ENCODE peak calls at places on chromosomes 1 and 21, in four cellular contexts. V is lung, I is endodermal cell, K is lower lobe of right lung. P is an unnamed sample.

GRCh38 chr1:2314297-2314802 is 77.0 kb downstream of the MORN1 start:
- DNase-seq in V (peak), I (peak), K (peak), P (no peak)

GRCh38 chr1:74505133-74505532 is 7.3 kb downstream of the LRRC53 start:
- DNase-seq in V (no peak), I (no peak), K (no peak), P (no peak)

GRCh38 chr1:26575350-26575747 is 45.8 kb downstream of the RPS6KA1 start:
- DNase-seq in V (no peak), I (no peak), K (no peak), P (no peak)

GRCh38 chr1:182080040-182080439 is 18.5 kb upstream of the ZNF648 start:
- DNase-seq in V (no peak), I (no peak), K (no peak), P (no peak)

GRCh38 chr1:203638076-203638475 is 11.4 kb downstream of the ATP2B4 start:
- DNase-seq in V (no peak), I (no peak), K (no peak), P (no peak)

GRCh38 chr1:17615157-17615556 is 75.7 kb downstream of the ARHGEF10L start:
- DNase-seq in V (no peak), I (no peak), K (no peak), P (no peak)

GRCh38 chr1:10525208-10525607 is 50.5 kb downstream of the PEX14 start:
- DNase-seq in V (no peak), I (no peak), K (no peak), P (no peak)

GRCh38 chr21:46097826-46098286 is at the start of gene COL6A2:
- DNase-seq in V (peak), I (peak), K (peak), P (no peak)

GRCh38 chr1:10851024-10852013 is 54.9 kb upstream of the CASZ1 start:
- DNase-seq in V (no peak), I (no peak), K (no peak), P (no peak)

GRCh38 chr21:35933466-35933865 is 126.9 kb downstream of the SETD4 start:
- DNase-seq in V (peak), I (peak), K (no peak), P (peak)

GRCh38 chr1:237316352-237316751 is 274.4 kb downstream of the RYR2 start:
- DNase-seq in V (no peak), I (no peak), K (no peak), P (no peak)

GRCh38 chr21:45869121-45870007 is 112.2 kb upstream of the COL6A1 start:
- DNase-seq in V (no peak), I (peak), K (peak), P (no peak)

GRCh38 chr1:111886741-111887140 is 102.7 kb downstream of the KCND3 start:
- DNase-seq in V (no peak), I (no peak), K (no peak), P (no peak)

GRCh38 chr1:178864326-178864725 is 6.6 kb downstream of the ANGPTL1 start:
- DNase-seq in V (no peak), I (no peak), K (no peak), P (no peak)

GRCh38 chr21:32826317-32827167 is 55.0 kb upstream of the PAXBP1 start:
- DNase-seq in V (no peak), I (peak), K (no peak), P (no peak)

GRCh38 chr1:177645491-177645890 is 324.4 kb downstream of the SEC16B start:
- DNase-seq in V (no peak), I (no peak), K (no peak), P (no peak)

GRCh38 chr1:203625623-203626189 is 926 bp upstream of the ATP2B4 start:
- DNase-seq in V (peak), I (no peak), K (no peak), P (no peak)

GRCh38 chr1:84603941-84604830 is 29.9 kb upstream of the CTBS start:
- DNase-seq in V (no peak), I (peak), K (no peak), P (peak)

GRCh38 chr1:204928671-204929486 is 58.2 kb downstream of the NFASC start:
- DNase-seq in V (no peak), I (peak), K (no peak), P (no peak)

GRCh38 chr1:3453203-3453761 is 1.2 kb upstream of the ARHGEF16 start:
- DNase-seq in V (peak), I (peak), K (peak), P (peak)

GRCh38 chr1:5664906-5665875 is 327.0 kb downstream of the NPHP4 start:
- DNase-seq in V (no peak), I (peak), K (no peak), P (no peak)

GRCh38 chr1:22922640-22923039 is 50.0 kb downstream of the LACTBL1 start:
- DNase-seq in V (no peak), I (no peak), K (no peak), P (no peak)

GRCh38 chr1:247047260-247047659 is 31.4 kb downstream of the ZNF670 start:
- DNase-seq in V (no peak), I (no peak), K (no peak), P (no peak)

GRCh38 chr1:38696371-38696770 is 163.2 kb downstream of the RRAGC start:
- DNase-seq in V (no peak), I (no peak), K (no peak), P (no peak)

GRCh38 chr1:208336136-208336535 is 92.0 kb upstream of the PLXNA2 start:
- DNase-seq in V (no peak), I (no peak), K (no peak), P (no peak)

GRCh38 chr1:245229051-245229450 is 74.3 kb downstream of the KIF26B start:
- DNase-seq in V (no peak), I (no peak), K (no peak), P (no peak)

GRCh38 chr1:164768045-164768402 is 209.0 kb downstream of the PBX1 start:
- DNase-seq in V (no peak), I (no peak), K (no peak), P (no peak)

GRCh38 chr1:173946380-173946921 is 29.3 kb upstream of the SERPINC1 start:
- DNase-seq in V (no peak), I (no peak), K (no peak), P (no peak)

GRCh38 chr1:174953657-174954435 is 45.9 kb upstream of the CACYBP start:
- DNase-seq in V (no peak), I (no peak), K (no peak), P (no peak)

DNA sequence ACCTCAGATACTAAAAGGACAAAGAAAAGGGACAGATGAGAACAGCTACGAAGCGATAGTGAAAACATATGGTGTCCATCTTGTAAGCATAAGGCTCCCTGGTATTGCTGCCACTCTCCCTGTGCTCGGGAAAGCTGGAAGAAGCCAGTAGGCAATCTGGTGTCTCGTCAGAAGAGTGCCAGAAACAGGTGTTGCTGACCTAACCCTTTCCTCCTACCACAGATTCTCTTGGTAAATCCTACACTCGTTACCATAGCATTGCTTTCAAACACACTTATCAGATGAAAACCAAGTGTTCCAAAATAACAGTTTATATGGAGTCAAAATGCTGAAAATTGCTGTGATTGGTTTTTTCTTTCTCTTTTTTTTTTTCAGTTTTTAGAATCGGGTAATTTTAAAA is 146.3 kb downstream of the NRIP1 start:
- DNase-seq in V (no peak), I (no peak), K (no peak), P (no peak)
- H3K4me3 ChIP-seq in V (no peak), I (no peak), K (no peak), P (no peak)

DNA sequence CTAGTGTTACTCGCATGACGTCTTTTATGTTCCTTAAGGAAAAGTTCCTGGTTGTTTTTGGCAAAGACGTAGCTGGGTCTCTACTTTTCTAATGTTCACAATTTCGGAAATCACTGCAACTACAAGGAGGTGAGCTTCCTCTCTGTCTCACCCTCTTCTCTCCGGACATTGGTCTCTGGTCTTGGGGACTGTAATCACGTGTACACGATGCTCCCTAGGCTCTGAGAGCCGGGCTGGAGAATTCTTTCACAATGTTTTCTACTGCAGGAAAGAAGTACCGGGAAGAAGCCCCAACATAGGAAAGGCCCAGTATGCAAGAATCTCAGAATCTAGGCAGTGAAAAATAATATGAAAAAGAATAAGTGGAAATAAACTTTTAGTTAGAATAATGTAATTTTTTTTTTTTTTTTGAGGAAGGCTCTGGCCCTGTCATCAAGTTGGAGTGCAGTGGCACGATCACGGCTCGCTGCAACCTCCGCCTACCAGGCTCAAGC is 13.5 kb upstream of the HJV start:
- DNase-seq in V (no peak), I (peak), K (no peak), P (no peak)
- H3K4me3 ChIP-seq in V (no peak), I (peak), K (peak), P (peak)

GRCh38 chr1:233905416-233906051 is 1.1 kb downstream of the SLC35F3 start:
- DNase-seq in V (no peak), I (peak), K (no peak), P (no peak)
- H3K4me3 ChIP-seq in V (no peak), I (peak), K (peak), P (peak)

DNA sequence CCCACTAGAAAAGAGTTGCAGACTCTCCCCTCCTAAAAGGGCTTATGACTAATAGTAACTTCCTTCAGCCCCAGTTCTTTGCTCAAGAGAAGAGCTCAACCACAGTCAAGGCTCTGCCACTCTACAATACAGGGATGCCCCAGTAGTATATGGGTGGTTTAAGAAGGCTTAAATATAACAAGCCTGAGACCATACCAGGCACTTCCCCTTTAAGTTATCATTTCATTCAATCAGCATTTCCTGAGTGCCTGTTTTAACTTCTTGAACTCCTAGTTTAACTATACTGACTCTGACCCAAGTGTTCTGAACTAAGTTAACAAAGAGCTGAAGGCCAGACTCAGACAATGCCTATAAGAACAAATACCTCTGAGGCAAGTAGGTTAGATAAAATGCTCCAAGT is 19.8 kb downstream of the PRPF38A start:
- DNase-seq in V (no peak), I (no peak), K (no peak), P (no peak)
- H3K4me3 ChIP-seq in V (no peak), I (no peak), K (no peak), P (no peak)

GRCh38 chr1:200406161-200406797 is 3.6 kb downstream of the ZNF281 start:
- DNase-seq in V (no peak), I (no peak), K (no peak), P (no peak)
- H3K4me3 ChIP-seq in V (no peak), I (peak), K (no peak), P (peak)

GRCh38 chr1:60705026-60705425 is 377.3 kb upstream of the NFIA start:
- DNase-seq in V (no peak), I (no peak), K (no peak), P (no peak)
- H3K4me3 ChIP-seq in V (no peak), I (no peak), K (no peak), P (no peak)

GRCh38 chr21:26965567-26966359 is 1.1 kb downstream of the ADAMTS5 start:
- DNase-seq in V (no peak), I (peak), K (peak), P (no peak)
- H3K4me3 ChIP-seq in V (peak), I (peak), K (peak), P (peak)

GRCh38 chr1:234722904-234723588 is 113.1 kb upstream of the IRF2BP2 start:
- DNase-seq in V (peak), I (peak), K (no peak), P (peak)
- H3K4me3 ChIP-seq in V (no peak), I (no peak), K (peak), P (no peak)

GRCh38 chr21:25788677-25789076 is 53.9 kb downstream of the GABPA start:
- DNase-seq in V (no peak), I (no peak), K (no peak), P (no peak)
- H3K4me3 ChIP-seq in V (no peak), I (no peak), K (no peak), P (no peak)